ENCODE peak calls at places on chromosome 13, in ten cellular contexts. One of them, this sample, is unnamed.
A peak's percentile ranks its signal among the peaks of the same experiment; 100 is the strongest.

GRCh38 chr13:50365683-50366391 is 350.6 kb downstream of the KCNRG start:
- DNase-seq in naive B cell: no peak
- DNase-seq in COR-L47: peak; percentile 76
- DNase-seq in prostate gland: peak; percentile 30
- DNase-seq in fibroblast of lung: peak; percentile 13
- DNase-seq in stimulated activated CD4-positive, alpha-beta T cell treated with anti-CD3 and anti-CD28 coated beads, TNF-alpha, amount 100 ng/mL, for 1 hour: peak; percentile 8
- DNase-seq in mesenchymal stem cell: no peak
- DNase-seq in hypothalamus: no peak
- DNase-seq in HFF-Myc: no peak
- DNase-seq in stimulated activated CD8-positive, alpha-beta memory T cell treated with anti-CD3 and anti-CD28 coated beads, Interleukin-15, amount 100 ng/mL, for 24 hours: no peak
- DNase-seq in this sample: no peak

GRCh38 chr13:30396434-30397075 is 25.7 kb upstream of the UBE2L5 start:
- DNase-seq in stimulated activated CD4-positive, alpha-beta T cell treated with anti-CD3 and anti-CD28 coated beads, TNF-alpha, amount 100 ng/mL, for 1 hour: no peak
- DNase-seq in fibroblast of lung: peak; percentile 50
- DNase-seq in hypothalamus: no peak
- DNase-seq in mesenchymal stem cell: no peak
- DNase-seq in stimulated activated CD8-positive, alpha-beta memory T cell treated with anti-CD3 and anti-CD28 coated beads, Interleukin-15, amount 100 ng/mL, for 24 hours: no peak
- DNase-seq in naive B cell: no peak
- DNase-seq in HFF-Myc: no peak
- DNase-seq in prostate gland: no peak
- DNase-seq in COR-L47: no peak
- DNase-seq in this sample: no peak

GRCh38 chr13:106533101-106533939 is 2.1 kb downstream of the EFNB2 start:
- DNase-seq in stimulated activated CD4-positive, alpha-beta T cell treated with anti-CD3 and anti-CD28 coated beads, TNF-alpha, amount 100 ng/mL, for 1 hour: no peak
- DNase-seq in fibroblast of lung: peak; percentile 81
- DNase-seq in HFF-Myc: no peak
- DNase-seq in prostate gland: peak; percentile 78
- DNase-seq in mesenchymal stem cell: peak; percentile 83
- DNase-seq in hypothalamus: peak; percentile 71
- DNase-seq in naive B cell: no peak
- DNase-seq in stimulated activated CD8-positive, alpha-beta memory T cell treated with anti-CD3 and anti-CD28 coated beads, Interleukin-15, amount 100 ng/mL, for 24 hours: no peak
- DNase-seq in COR-L47: peak; percentile 90
- DNase-seq in this sample: peak; percentile 54

GRCh38 chr13:98632971-98633370 is 56.1 kb upstream of the STK24 start:
- DNase-seq in stimulated activated CD4-positive, alpha-beta T cell treated with anti-CD3 and anti-CD28 coated beads, TNF-alpha, amount 100 ng/mL, for 1 hour: no peak
- DNase-seq in hypothalamus: no peak
- DNase-seq in prostate gland: no peak
- DNase-seq in fibroblast of lung: peak; percentile 11
- DNase-seq in mesenchymal stem cell: no peak
- DNase-seq in COR-L47: no peak
- DNase-seq in HFF-Myc: no peak
- DNase-seq in naive B cell: no peak
- DNase-seq in stimulated activated CD8-positive, alpha-beta memory T cell treated with anti-CD3 and anti-CD28 coated beads, Interleukin-15, amount 100 ng/mL, for 24 hours: no peak
- DNase-seq in this sample: no peak

GRCh38 chr13:75135325-75135825 is 346.6 kb downstream of the TBC1D4 start:
- DNase-seq in prostate gland: no peak
- DNase-seq in fibroblast of lung: peak; percentile 99
- DNase-seq in naive B cell: no peak
- DNase-seq in hypothalamus: no peak
- DNase-seq in COR-L47: no peak
- DNase-seq in stimulated activated CD8-positive, alpha-beta memory T cell treated with anti-CD3 and anti-CD28 coated beads, Interleukin-15, amount 100 ng/mL, for 24 hours: no peak
- DNase-seq in HFF-Myc: peak; percentile 69
- DNase-seq in stimulated activated CD4-positive, alpha-beta T cell treated with anti-CD3 and anti-CD28 coated beads, TNF-alpha, amount 100 ng/mL, for 1 hour: no peak
- DNase-seq in mesenchymal stem cell: peak; percentile 79
- DNase-seq in this sample: no peak

GRCh38 chr13:82136880-82137279 is 1745.4 kb downstream of the SLITRK1 start:
- DNase-seq in stimulated activated CD4-positive, alpha-beta T cell treated with anti-CD3 and anti-CD28 coated beads, TNF-alpha, amount 100 ng/mL, for 1 hour: no peak
- DNase-seq in mesenchymal stem cell: peak; percentile 0
- DNase-seq in HFF-Myc: no peak
- DNase-seq in naive B cell: no peak
- DNase-seq in prostate gland: no peak
- DNase-seq in stimulated activated CD8-positive, alpha-beta memory T cell treated with anti-CD3 and anti-CD28 coated beads, Interleukin-15, amount 100 ng/mL, for 24 hours: no peak
- DNase-seq in fibroblast of lung: no peak
- DNase-seq in hypothalamus: no peak
- DNase-seq in COR-L47: no peak
- DNase-seq in this sample: no peak

GRCh38 chr13:21010621-21011020 is 50.8 kb downstream of the LATS2 start:
- DNase-seq in stimulated activated CD8-positive, alpha-beta memory T cell treated with anti-CD3 and anti-CD28 coated beads, Interleukin-15, amount 100 ng/mL, for 24 hours: no peak
- DNase-seq in COR-L47: no peak
- DNase-seq in mesenchymal stem cell: peak; percentile 49
- DNase-seq in stimulated activated CD4-positive, alpha-beta T cell treated with anti-CD3 and anti-CD28 coated beads, TNF-alpha, amount 100 ng/mL, for 1 hour: no peak
- DNase-seq in prostate gland: no peak
- DNase-seq in HFF-Myc: no peak
- DNase-seq in fibroblast of lung: peak; percentile 24
- DNase-seq in naive B cell: no peak
- DNase-seq in hypothalamus: no peak
- DNase-seq in this sample: no peak

GRCh38 chr13:109326601-109327000 is 459.8 kb downstream of the IRS2 start:
- DNase-seq in prostate gland: no peak
- DNase-seq in stimulated activated CD4-positive, alpha-beta T cell treated with anti-CD3 and anti-CD28 coated beads, TNF-alpha, amount 100 ng/mL, for 1 hour: no peak
- DNase-seq in HFF-Myc: no peak
- DNase-seq in mesenchymal stem cell: no peak
- DNase-seq in naive B cell: no peak
- DNase-seq in stimulated activated CD8-positive, alpha-beta memory T cell treated with anti-CD3 and anti-CD28 coated beads, Interleukin-15, amount 100 ng/mL, for 24 hours: no peak
- DNase-seq in COR-L47: no peak
- DNase-seq in fibroblast of lung: no peak
- DNase-seq in hypothalamus: no peak
- DNase-seq in this sample: no peak

GRCh38 chr13:113856716-113857065 is 7.2 kb downstream of the GAS6 start:
- DNase-seq in prostate gland: no peak
- DNase-seq in stimulated activated CD8-positive, alpha-beta memory T cell treated with anti-CD3 and anti-CD28 coated beads, Interleukin-15, amount 100 ng/mL, for 24 hours: no peak
- DNase-seq in stimulated activated CD4-positive, alpha-beta T cell treated with anti-CD3 and anti-CD28 coated beads, TNF-alpha, amount 100 ng/mL, for 1 hour: no peak
- DNase-seq in naive B cell: no peak
- DNase-seq in fibroblast of lung: peak; percentile 73
- DNase-seq in mesenchymal stem cell: peak; percentile 76
- DNase-seq in COR-L47: no peak
- DNase-seq in HFF-Myc: no peak
- DNase-seq in hypothalamus: peak; percentile 27
- DNase-seq in this sample: peak; percentile 20

GRCh38 chr13:103833453-103833852 is 767.2 kb upstream of the SLC10A2 start:
- DNase-seq in HFF-Myc: no peak
- DNase-seq in stimulated activated CD8-positive, alpha-beta memory T cell treated with anti-CD3 and anti-CD28 coated beads, Interleukin-15, amount 100 ng/mL, for 24 hours: no peak
- DNase-seq in fibroblast of lung: no peak
- DNase-seq in stimulated activated CD4-positive, alpha-beta T cell treated with anti-CD3 and anti-CD28 coated beads, TNF-alpha, amount 100 ng/mL, for 1 hour: no peak
- DNase-seq in hypothalamus: no peak
- DNase-seq in mesenchymal stem cell: no peak
- DNase-seq in COR-L47: no peak
- DNase-seq in naive B cell: no peak
- DNase-seq in prostate gland: no peak
- DNase-seq in this sample: no peak

GRCh38 chr13:109816112-109816978 is 30.0 kb upstream of the IRS2 start:
- DNase-seq in HFF-Myc: peak; percentile 30
- DNase-seq in hypothalamus: no peak
- DNase-seq in mesenchymal stem cell: no peak
- DNase-seq in naive B cell: no peak
- DNase-seq in stimulated activated CD4-positive, alpha-beta T cell treated with anti-CD3 and anti-CD28 coated beads, TNF-alpha, amount 100 ng/mL, for 1 hour: no peak
- DNase-seq in prostate gland: no peak
- DNase-seq in fibroblast of lung: peak; percentile 59
- DNase-seq in stimulated activated CD8-positive, alpha-beta memory T cell treated with anti-CD3 and anti-CD28 coated beads, Interleukin-15, amount 100 ng/mL, for 24 hours: no peak
- DNase-seq in COR-L47: no peak
- DNase-seq in this sample: no peak

GRCh38 chr13:22040810-22041364 is 370.0 kb downstream of the FGF9 start:
- DNase-seq in stimulated activated CD8-positive, alpha-beta memory T cell treated with anti-CD3 and anti-CD28 coated beads, Interleukin-15, amount 100 ng/mL, for 24 hours: no peak
- DNase-seq in COR-L47: no peak
- DNase-seq in prostate gland: no peak
- DNase-seq in naive B cell: peak; percentile 30
- DNase-seq in fibroblast of lung: no peak
- DNase-seq in hypothalamus: no peak
- DNase-seq in HFF-Myc: no peak
- DNase-seq in stimulated activated CD4-positive, alpha-beta T cell treated with anti-CD3 and anti-CD28 coated beads, TNF-alpha, amount 100 ng/mL, for 1 hour: no peak
- DNase-seq in mesenchymal stem cell: peak; percentile 48
- DNase-seq in this sample: no peak

GRCh38 chr13:34152409-34152808 is 334.5 kb downstream of the RFC3 start:
- DNase-seq in fibroblast of lung: no peak
- DNase-seq in mesenchymal stem cell: no peak
- DNase-seq in COR-L47: no peak
- DNase-seq in prostate gland: no peak
- DNase-seq in stimulated activated CD8-positive, alpha-beta memory T cell treated with anti-CD3 and anti-CD28 coated beads, Interleukin-15, amount 100 ng/mL, for 24 hours: no peak
- DNase-seq in stimulated activated CD4-positive, alpha-beta T cell treated with anti-CD3 and anti-CD28 coated beads, TNF-alpha, amount 100 ng/mL, for 1 hour: no peak
- DNase-seq in naive B cell: no peak
- DNase-seq in hypothalamus: no peak
- DNase-seq in HFF-Myc: no peak
- DNase-seq in this sample: no peak

GRCh38 chr13:50592412-50593145 is 250.9 kb downstream of the DLEU7 start:
- DNase-seq in prostate gland: no peak
- DNase-seq in stimulated activated CD8-positive, alpha-beta memory T cell treated with anti-CD3 and anti-CD28 coated beads, Interleukin-15, amount 100 ng/mL, for 24 hours: no peak
- DNase-seq in COR-L47: no peak
- DNase-seq in HFF-Myc: no peak
- DNase-seq in fibroblast of lung: peak; percentile 92
- DNase-seq in mesenchymal stem cell: peak; percentile 75
- DNase-seq in stimulated activated CD4-positive, alpha-beta T cell treated with anti-CD3 and anti-CD28 coated beads, TNF-alpha, amount 100 ng/mL, for 1 hour: no peak
- DNase-seq in hypothalamus: no peak
- DNase-seq in naive B cell: no peak
- DNase-seq in this sample: no peak

GRCh38 chr13:51252954-51253531 is 30.8 kb downstream of the FAM124A start:
- DNase-seq in HFF-Myc: no peak
- DNase-seq in prostate gland: no peak
- DNase-seq in mesenchymal stem cell: no peak
- DNase-seq in COR-L47: no peak
- DNase-seq in stimulated activated CD8-positive, alpha-beta memory T cell treated with anti-CD3 and anti-CD28 coated beads, Interleukin-15, amount 100 ng/mL, for 24 hours: no peak
- DNase-seq in hypothalamus: no peak
- DNase-seq in fibroblast of lung: no peak
- DNase-seq in stimulated activated CD4-positive, alpha-beta T cell treated with anti-CD3 and anti-CD28 coated beads, TNF-alpha, amount 100 ng/mL, for 1 hour: no peak
- DNase-seq in naive B cell: peak; percentile 2
- DNase-seq in this sample: no peak

GRCh38 chr13:30128095-30128494 is 179.3 kb downstream of the KATNAL1 start:
- DNase-seq in fibroblast of lung: no peak
- DNase-seq in HFF-Myc: no peak
- DNase-seq in stimulated activated CD4-positive, alpha-beta T cell treated with anti-CD3 and anti-CD28 coated beads, TNF-alpha, amount 100 ng/mL, for 1 hour: no peak
- DNase-seq in prostate gland: no peak
- DNase-seq in hypothalamus: no peak
- DNase-seq in mesenchymal stem cell: no peak
- DNase-seq in stimulated activated CD8-positive, alpha-beta memory T cell treated with anti-CD3 and anti-CD28 coated beads, Interleukin-15, amount 100 ng/mL, for 24 hours: no peak
- DNase-seq in COR-L47: no peak
- DNase-seq in naive B cell: no peak
- DNase-seq in this sample: no peak

GRCh38 chr13:19345916-19346422 is 164.3 kb upstream of the TUBA3C start:
- DNase-seq in hypothalamus: no peak
- DNase-seq in naive B cell: no peak
- DNase-seq in HFF-Myc: no peak
- DNase-seq in fibroblast of lung: no peak
- DNase-seq in mesenchymal stem cell: no peak
- DNase-seq in stimulated activated CD4-positive, alpha-beta T cell treated with anti-CD3 and anti-CD28 coated beads, TNF-alpha, amount 100 ng/mL, for 1 hour: no peak
- DNase-seq in stimulated activated CD8-positive, alpha-beta memory T cell treated with anti-CD3 and anti-CD28 coated beads, Interleukin-15, amount 100 ng/mL, for 24 hours: no peak
- DNase-seq in COR-L47: no peak
- DNase-seq in prostate gland: no peak
- DNase-seq in this sample: no peak

GRCh38 chr13:24212674-24213073 is 52.2 kb downstream of the SPATA13 start:
- DNase-seq in fibroblast of lung: no peak
- DNase-seq in COR-L47: no peak
- DNase-seq in naive B cell: no peak
- DNase-seq in hypothalamus: no peak
- DNase-seq in mesenchymal stem cell: no peak
- DNase-seq in stimulated activated CD8-positive, alpha-beta memory T cell treated with anti-CD3 and anti-CD28 coated beads, Interleukin-15, amount 100 ng/mL, for 24 hours: no peak
- DNase-seq in HFF-Myc: no peak
- DNase-seq in stimulated activated CD4-positive, alpha-beta T cell treated with anti-CD3 and anti-CD28 coated beads, TNF-alpha, amount 100 ng/mL, for 1 hour: no peak
- DNase-seq in prostate gland: no peak
- DNase-seq in this sample: no peak

GRCh38 chr13:47680752-47681151 is 320.3 kb downstream of the SUCLA2 start:
- DNase-seq in stimulated activated CD4-positive, alpha-beta T cell treated with anti-CD3 and anti-CD28 coated beads, TNF-alpha, amount 100 ng/mL, for 1 hour: no peak
- DNase-seq in HFF-Myc: no peak
- DNase-seq in fibroblast of lung: peak; percentile 63
- DNase-seq in hypothalamus: no peak
- DNase-seq in stimulated activated CD8-positive, alpha-beta memory T cell treated with anti-CD3 and anti-CD28 coated beads, Interleukin-15, amount 100 ng/mL, for 24 hours: no peak
- DNase-seq in naive B cell: no peak
- DNase-seq in COR-L47: no peak
- DNase-seq in prostate gland: no peak
- DNase-seq in mesenchymal stem cell: peak; percentile 57
- DNase-seq in this sample: no peak

GRCh38 chr13:28408235-28408848 is 86.6 kb downstream of the FLT1 start:
- DNase-seq in mesenchymal stem cell: peak; percentile 28
- DNase-seq in stimulated activated CD8-positive, alpha-beta memory T cell treated with anti-CD3 and anti-CD28 coated beads, Interleukin-15, amount 100 ng/mL, for 24 hours: no peak
- DNase-seq in hypothalamus: no peak
- DNase-seq in prostate gland: no peak
- DNase-seq in HFF-Myc: no peak
- DNase-seq in COR-L47: no peak
- DNase-seq in stimulated activated CD4-positive, alpha-beta T cell treated with anti-CD3 and anti-CD28 coated beads, TNF-alpha, amount 100 ng/mL, for 1 hour: no peak
- DNase-seq in naive B cell: no peak
- DNase-seq in fibroblast of lung: no peak
- DNase-seq in this sample: no peak

GRCh38 chr13:51801631-51802099 is 2.3 kb downstream of the DHRS12 start:
- DNase-seq in stimulated activated CD8-positive, alpha-beta memory T cell treated with anti-CD3 and anti-CD28 coated beads, Interleukin-15, amount 100 ng/mL, for 24 hours: no peak
- DNase-seq in stimulated activated CD4-positive, alpha-beta T cell treated with anti-CD3 and anti-CD28 coated beads, TNF-alpha, amount 100 ng/mL, for 1 hour: no peak
- DNase-seq in hypothalamus: peak; percentile 81
- DNase-seq in mesenchymal stem cell: no peak
- DNase-seq in fibroblast of lung: no peak
- DNase-seq in COR-L47: peak; percentile 69
- DNase-seq in HFF-Myc: no peak
- DNase-seq in naive B cell: no peak
- DNase-seq in prostate gland: peak; percentile 87
- DNase-seq in this sample: no peak

GRCh38 chr13:66803759-66804456 is 426.2 kb downstream of the PCDH9 start:
- DNase-seq in stimulated activated CD4-positive, alpha-beta T cell treated with anti-CD3 and anti-CD28 coated beads, TNF-alpha, amount 100 ng/mL, for 1 hour: no peak
- DNase-seq in fibroblast of lung: no peak
- DNase-seq in naive B cell: no peak
- DNase-seq in mesenchymal stem cell: peak; percentile 50
- DNase-seq in prostate gland: no peak
- DNase-seq in COR-L47: peak; percentile 51
- DNase-seq in hypothalamus: no peak
- DNase-seq in HFF-Myc: no peak
- DNase-seq in stimulated activated CD8-positive, alpha-beta memory T cell treated with anti-CD3 and anti-CD28 coated beads, Interleukin-15, amount 100 ng/mL, for 24 hours: no peak
- DNase-seq in this sample: no peak

GRCh38 chr13:72805663-72806341 is 23.9 kb downstream of the PIBF1 start:
- DNase-seq in mesenchymal stem cell: peak; percentile 31
- DNase-seq in stimulated activated CD8-positive, alpha-beta memory T cell treated with anti-CD3 and anti-CD28 coated beads, Interleukin-15, amount 100 ng/mL, for 24 hours: no peak
- DNase-seq in fibroblast of lung: no peak
- DNase-seq in HFF-Myc: no peak
- DNase-seq in naive B cell: no peak
- DNase-seq in hypothalamus: no peak
- DNase-seq in prostate gland: no peak
- DNase-seq in stimulated activated CD4-positive, alpha-beta T cell treated with anti-CD3 and anti-CD28 coated beads, TNF-alpha, amount 100 ng/mL, for 1 hour: no peak
- DNase-seq in COR-L47: no peak
- DNase-seq in this sample: no peak

GRCh38 chr13:98984118-98984517 is 6.3 kb upstream of the DOCK9 start:
- DNase-seq in fibroblast of lung: no peak
- DNase-seq in naive B cell: no peak
- DNase-seq in prostate gland: peak; percentile 32
- DNase-seq in COR-L47: no peak
- DNase-seq in HFF-Myc: no peak
- DNase-seq in hypothalamus: no peak
- DNase-seq in stimulated activated CD4-positive, alpha-beta T cell treated with anti-CD3 and anti-CD28 coated beads, TNF-alpha, amount 100 ng/mL, for 1 hour: no peak
- DNase-seq in mesenchymal stem cell: no peak
- DNase-seq in stimulated activated CD8-positive, alpha-beta memory T cell treated with anti-CD3 and anti-CD28 coated beads, Interleukin-15, amount 100 ng/mL, for 24 hours: no peak
- DNase-seq in this sample: no peak

GRCh38 chr13:112888238-112889111 is 80.5 kb upstream of the MCF2L start:
- DNase-seq in HFF-Myc: no peak
- DNase-seq in prostate gland: no peak
- DNase-seq in naive B cell: no peak
- DNase-seq in hypothalamus: no peak
- DNase-seq in mesenchymal stem cell: no peak
- DNase-seq in stimulated activated CD4-positive, alpha-beta T cell treated with anti-CD3 and anti-CD28 coated beads, TNF-alpha, amount 100 ng/mL, for 1 hour: no peak
- DNase-seq in COR-L47: no peak
- DNase-seq in stimulated activated CD8-positive, alpha-beta memory T cell treated with anti-CD3 and anti-CD28 coated beads, Interleukin-15, amount 100 ng/mL, for 24 hours: no peak
- DNase-seq in fibroblast of lung: no peak
- DNase-seq in this sample: no peak

GRCh38 chr13:93398167-93398566 is 171.6 kb downstream of the GPC6 start:
- DNase-seq in mesenchymal stem cell: peak; percentile 76
- DNase-seq in COR-L47: no peak
- DNase-seq in prostate gland: no peak
- DNase-seq in hypothalamus: no peak
- DNase-seq in stimulated activated CD4-positive, alpha-beta T cell treated with anti-CD3 and anti-CD28 coated beads, TNF-alpha, amount 100 ng/mL, for 1 hour: no peak
- DNase-seq in naive B cell: no peak
- DNase-seq in stimulated activated CD8-positive, alpha-beta memory T cell treated with anti-CD3 and anti-CD28 coated beads, Interleukin-15, amount 100 ng/mL, for 24 hours: no peak
- DNase-seq in HFF-Myc: no peak
- DNase-seq in fibroblast of lung: peak; percentile 37
- DNase-seq in this sample: no peak

GRCh38 chr13:83666126-83666525 is 216.1 kb downstream of the SLITRK1 start:
- DNase-seq in stimulated activated CD4-positive, alpha-beta T cell treated with anti-CD3 and anti-CD28 coated beads, TNF-alpha, amount 100 ng/mL, for 1 hour: no peak
- DNase-seq in COR-L47: no peak
- DNase-seq in HFF-Myc: peak; percentile 1
- DNase-seq in prostate gland: no peak
- DNase-seq in naive B cell: no peak
- DNase-seq in fibroblast of lung: peak; percentile 15
- DNase-seq in stimulated activated CD8-positive, alpha-beta memory T cell treated with anti-CD3 and anti-CD28 coated beads, Interleukin-15, amount 100 ng/mL, for 24 hours: no peak
- DNase-seq in mesenchymal stem cell: no peak
- DNase-seq in hypothalamus: no peak
- DNase-seq in this sample: no peak

GRCh38 chr13:110524484-110525254 is 36.9 kb downstream of the RAB20 start:
- DNase-seq in stimulated activated CD8-positive, alpha-beta memory T cell treated with anti-CD3 and anti-CD28 coated beads, Interleukin-15, amount 100 ng/mL, for 24 hours: no peak
- DNase-seq in stimulated activated CD4-positive, alpha-beta T cell treated with anti-CD3 and anti-CD28 coated beads, TNF-alpha, amount 100 ng/mL, for 1 hour: no peak
- DNase-seq in prostate gland: no peak
- DNase-seq in mesenchymal stem cell: no peak
- DNase-seq in fibroblast of lung: no peak
- DNase-seq in COR-L47: peak; percentile 77
- DNase-seq in hypothalamus: no peak
- DNase-seq in naive B cell: no peak
- DNase-seq in HFF-Myc: no peak
- DNase-seq in this sample: no peak